ENCODE peak calls at places on chromosomes 6 and 20, in eight cellular contexts. F, M, P, Q, U, L, T and E are unnamed samples.

GRCh38 chr6:161630674-161631073 is 356.8 kb upstream of the AGPAT4 start:
- DNase-seq in T (no peak), P (no peak), Q (peak), M (no peak), U (no peak), F (no peak), L (no peak), E (no peak)

GRCh38 chr20:37649635-37650244 is 44.1 kb upstream of the CTNNBL1 start:
- DNase-seq in T (no peak), Q (no peak), F (no peak), P (no peak), U (no peak), L (no peak), M (no peak), E (no peak)

GRCh38 chr6:1110935-1111334 is 201.0 kb upstream of the FOXQ1 start:
- DNase-seq in U (no peak), L (no peak), P (no peak), T (no peak), M (no peak), F (no peak), Q (no peak), E (no peak)

GRCh38 chr6:149028767-149029405 is 282.1 kb downstream of the UST start:
- DNase-seq in M (peak), Q (peak), T (peak), P (peak), L (no peak), F (peak), U (peak), E (no peak)

GRCh38 chr6:107709341-107709740 is 114.8 kb downstream of the SCML4 start:
- DNase-seq in Q (no peak), T (no peak), U (no peak), F (no peak), M (no peak), P (no peak), L (no peak), E (no peak)

GRCh38 chr6:158565482-158566040 is 5.7 kb downstream of the TMEM181 start:
- DNase-seq in L (no peak), T (no peak), U (no peak), Q (no peak), P (no peak), M (no peak), F (no peak), E (no peak)

GRCh38 chr20:62839816-62840215 is 21.8 kb downstream of the TCFL5 start:
- DNase-seq in M (no peak), L (no peak), U (no peak), F (no peak), T (no peak), P (no peak), Q (no peak), E (peak)

GRCh38 chr6:54085526-54085925 is 25.7 kb upstream of the MLIP start:
- DNase-seq in T (no peak), U (no peak), F (no peak), L (no peak), P (peak), M (no peak), Q (peak), E (no peak)

GRCh38 chr6:71496018-71496800 is 207.6 kb downstream of the OGFRL1 start:
- DNase-seq in F (no peak), M (no peak), P (no peak), Q (peak), T (no peak), U (peak), L (no peak), E (no peak)

GRCh38 chr20:59933296-59933848 is at the start of gene SYCP2:
- DNase-seq in U (no peak), T (no peak), Q (peak), M (no peak), F (peak), P (no peak), L (no peak), E (peak)

GRCh38 chr6:109237082-109237985 is 142.0 kb downstream of the CEP57L1 start:
- DNase-seq in T (no peak), P (no peak), U (no peak), L (no peak), Q (peak), F (no peak), M (no peak), E (peak)